ENCODE peak calls at places on chromosomes 4 and X, in four cellular contexts. J is aorta, Q is MCF 10A, N is cerebellar cortex. L is an unnamed sample.
A peak's percentile ranks its signal among the peaks of the same experiment; 100 is the strongest.

GRCh38 chr4:170306208-170306607 is 216.5 kb upstream of the AADAT start:
- DNase-seq in Q (no peak), J (no peak), N (no peak), L (no peak)

GRCh38 chr4:185896832-185897475 is 85.0 kb upstream of the SORBS2 start:
- DNase-seq in N (no peak), J (no peak), Q (no peak), L (no peak)

GRCh38 chrX:47638816-47639215 is 9.1 kb upstream of the CFP start:
- DNase-seq in N (no peak), Q (no peak), J (no peak), L (no peak)

GRCh38 chr4:113292371-113293042 is 243.1 kb downstream of the ANK2 start:
- DNase-seq in N (no peak), J (peak; percentile 77), Q (no peak), L (no peak)

GRCh38 chr4:105894570-105895323 is 524 bp upstream of the NPNT start:
- DNase-seq in J (peak; percentile 83), Q (no peak), N (no peak), L (no peak)

GRCh38 chrX:46587158-46587557 is 13.6 kb downstream of the CHST7 start:
- DNase-seq in N (no peak), J (no peak), Q (peak; percentile 49), L (no peak)

GRCh38 chr4:76526585-76526990 is 91.6 kb downstream of the SHROOM3 start:
- DNase-seq in N (no peak), Q (no peak), J (no peak), L (no peak)

GRCh38 chr4:8547108-8547911 is 32.9 kb upstream of the GPR78 start:
- DNase-seq in J (peak; percentile 28), Q (peak; percentile 59), N (peak; percentile 23), L (peak; percentile 37)

GRCh38 chrX:19225906-19226305 is 103.6 kb upstream of the ADGRG2 start:
- DNase-seq in N (peak; percentile 3), Q (peak; percentile 33), J (no peak), L (no peak)

GRCh38 chr4:60216752-60217151 is 983.4 kb upstream of the ADGRL3 start:
- DNase-seq in N (no peak), Q (peak; percentile 76), J (no peak), L (no peak)

GRCh38 chrX:17361620-17362019 is 13.4 kb upstream of the NHS start:
- DNase-seq in N (peak; percentile 3), Q (no peak), J (no peak), L (no peak)

GRCh38 chr4:28225005-28225404 is 1364.4 kb downstream of the STIM2 start:
- DNase-seq in N (peak; percentile 4), J (no peak), Q (peak; percentile 54), L (no peak)

GRCh38 chr4:184330008-184330400 is 112.3 kb upstream of the ENPP6 start:
- DNase-seq in J (no peak), N (no peak), Q (no peak), L (peak; percentile 88)

GRCh38 chr4:54669831-54670230 is 12.1 kb downstream of the KIT start:
- DNase-seq in J (no peak), N (no peak), Q (no peak), L (no peak)

GRCh38 chr4:972651-973424 is 531 bp downstream of the DGKQ start:
- DNase-seq in J (no peak), N (no peak), Q (peak; percentile 20), L (peak; percentile 93)

GRCh38 chr4:17385403-17385802 is 126.5 kb downstream of the QDPR start:
- DNase-seq in J (no peak), N (no peak), Q (peak; percentile 55), L (no peak)

GRCh38 chr4:155676430-155676825 is 9.8 kb downstream of the GUCY1A1 start:
- DNase-seq in Q (no peak), J (no peak), N (no peak), L (no peak)

GRCh38 chr4:131304686-131305085 is 1844.4 kb upstream of the PCDH10 start:
- DNase-seq in Q (peak; percentile 13), J (no peak), N (no peak), L (no peak)

GRCh38 chrX:145292208-145292607 is 44.9 kb downstream of the SPANXN1 start:
- DNase-seq in N (no peak), Q (peak; percentile 50), J (no peak), L (no peak)

GRCh38 chrX:9710332-9710731 is 55.3 kb downstream of the GPR143 start:
- DNase-seq in J (no peak), N (no peak), Q (no peak), L (no peak)

GRCh38 chrX:21956783-21957182 is 16.3 kb downstream of the SMS start:
- DNase-seq in Q (no peak), N (no peak), J (no peak), L (no peak)

GRCh38 chr4:100497729-100498250 is 20.0 kb downstream of the EMCN start:
- DNase-seq in N (no peak), J (no peak), Q (no peak), L (no peak)

GRCh38 chr4:78527555-78527954 is 24.0 kb upstream of the ANXA3 start:
- DNase-seq in J (no peak), N (no peak), Q (no peak), L (no peak)

GRCh38 chr4:83974111-83974789 is 438.3 kb downstream of the GPAT3 start:
- DNase-seq in Q (peak; percentile 21), N (no peak), J (no peak), L (no peak)

GRCh38 chr4:139658185-139658584 is 7.4 kb upstream of the MGST2 start:
- DNase-seq in Q (peak; percentile 44), J (no peak), N (no peak), L (no peak)

GRCh38 chrX:149979126-149979644 is 40.9 kb upstream of the EOLA2 start:
- DNase-seq in N (no peak), J (no peak), Q (no peak), L (no peak)

L was measured in spleen.